ENCODE peak calls at places on chromosome 1, in five cellular contexts. U is psoas muscle, Q is epithelial cell of esophagus, B is T-helper 1 cell, C is lower lobe of right lung. P is an unnamed sample.

GRCh38 chr1:110508531-110508930 is 10.4 kb downstream of the KCNA10 start:
- DNase-seq in B (no peak), Q (no peak), C (peak), U (no peak), P (no peak)

GRCh38 chr1:19398309-19398760 is 86.2 kb downstream of the SLC66A1 start:
- DNase-seq in U (no peak), B (no peak), C (no peak), Q (peak), P (no peak)

GRCh38 chr1:222665964-222666363 is 46.3 kb downstream of the AIDA start:
- DNase-seq in U (no peak), B (no peak), Q (no peak), C (no peak), P (no peak)

GRCh38 chr1:7375781-7376660 is 395.1 kb upstream of the VAMP3 start:
- DNase-seq in C (no peak), Q (no peak), B (no peak), U (no peak), P (peak)

GRCh38 chr1:89523597-89524368 is 846 bp upstream of the LRRC8B start:
- DNase-seq in C (peak), B (no peak), U (no peak), Q (peak), P (no peak)

GRCh38 chr1:160489513-160490261 is 33.4 kb downstream of the SLAMF6 start:
- DNase-seq in U (no peak), C (no peak), B (no peak), Q (no peak), P (no peak)

GRCh38 chr1:234752927-234753326 is 142.9 kb upstream of the IRF2BP2 start:
- DNase-seq in Q (no peak), B (no peak), U (no peak), C (no peak), P (no peak)

GRCh38 chr1:180646547-180646946 is 14.7 kb downstream of the XPR1 start:
- DNase-seq in U (no peak), B (no peak), Q (no peak), C (no peak), P (no peak)

GRCh38 chr1:233268389-233269022 is 27.0 kb downstream of the PCNX2 start:
- DNase-seq in C (no peak), B (no peak), U (no peak), Q (no peak), P (no peak)

GRCh38 chr1:226660410-226661182 is 78.5 kb downstream of the ITPKB start:
- DNase-seq in C (no peak), U (peak), Q (no peak), B (no peak), P (no peak)

GRCh38 chr1:46084553-46085448 is 47.6 kb downstream of the PIK3R3 start:
- DNase-seq in B (no peak), Q (peak), C (no peak), U (no peak), P (no peak)

GRCh38 chr1:242146640-242147039 is 147.7 kb upstream of the MAP1LC3C start:
- DNase-seq in Q (no peak), U (no peak), B (no peak), C (no peak), P (no peak)

GRCh38 chr1:164725401-164725800 is 166.4 kb downstream of the PBX1 start:
- DNase-seq in B (no peak), U (no peak), C (no peak), Q (no peak), P (no peak)

GRCh38 chr1:7045897-7046296 is 260.6 kb downstream of the CAMTA1 start:
- DNase-seq in U (no peak), C (no peak), B (no peak), Q (no peak), P (no peak)

GRCh38 chr1:182615468-182616129 is 11.4 kb upstream of the RGS16 start:
- DNase-seq in C (peak), U (peak), B (peak), Q (peak), P (no peak)

GRCh38 chr1:36458910-36459309 is 5.3 kb downstream of the MRPS15 start:
- DNase-seq in C (no peak), Q (peak), U (no peak), B (no peak), P (no peak)

GRCh38 chr1:158932171-158932570 is 819 bp downstream of the PYHIN1 start:
- DNase-seq in U (no peak), B (no peak), Q (peak), C (no peak), P (no peak)

GRCh38 chr1:12604114-12604874 is 13.7 kb downstream of the DHRS3 start:
- DNase-seq in U (no peak), C (no peak), Q (peak), B (peak), P (no peak)

GRCh38 chr1:59657873-59658465 is 156.8 kb upstream of the HOOK1 start:
- DNase-seq in U (no peak), Q (no peak), B (no peak), C (no peak), P (no peak)

P was measured in left lobe of liver.